ENCODE peak calls at places on chromosomes 2 and 18, in six cellular contexts. G is HCT116, A is sigmoid colon, S is endothelial cell of umbilical vein, V is GM12891, L is vagina. C is an unnamed sample.
A peak's percentile ranks its signal among the peaks of the same experiment; 100 is the strongest.

GRCh38 chr2:119702918-119703401 is 24.0 kb downstream of the TMEM177 start:
- DNase-seq in G (peak; percentile 58), A (peak; percentile 83), S (peak; percentile 67), V (peak; percentile 76), L (no peak), C (peak; percentile 73)

GRCh38 chr2:103738108-103738507 is 976.3 kb downstream of the TMEM182 start:
- DNase-seq in G (no peak), A (no peak), S (no peak), V (no peak), L (no peak), C (no peak)

GRCh38 chr2:222722327-222722946 is 51.0 kb downstream of the MOGAT1 start:
- DNase-seq in G (no peak), A (no peak), S (peak; percentile 56), V (no peak), L (no peak), C (peak; percentile 23)

GRCh38 chr2:36966370-36967235 is at the start of gene STRN:
- DNase-seq in G (peak; percentile 76), A (peak; percentile 97), S (peak; percentile 97), V (peak; percentile 95), L (peak; percentile 97), C (peak; percentile 93)

GRCh38 chr2:72605836-72606442 is 219.9 kb downstream of the EXOC6B start:
- DNase-seq in G (no peak), A (no peak), S (peak; percentile 43), V (no peak), L (no peak), C (no peak)

GRCh38 chr2:225534697-225535096 is 135.2 kb downstream of the NYAP2 start:
- DNase-seq in G (no peak), A (no peak), S (no peak), V (no peak), L (no peak), C (no peak)

GRCh38 chr2:63078852-63079606 is 28.4 kb downstream of the OTX1 start:
- DNase-seq in G (peak; percentile 23), A (no peak), S (peak; percentile 6), V (peak; percentile 2), L (no peak), C (no peak)

GRCh38 chr18:56992777-56993176 is 154.1 kb upstream of the BOD1L2 start:
- DNase-seq in G (no peak), A (no peak), S (no peak), V (no peak), L (no peak), C (no peak)

GRCh38 chr2:61460168-61460567 is 10.7 kb downstream of the USP34 start:
- DNase-seq in G (no peak), A (no peak), S (peak; percentile 82), V (no peak), L (no peak), C (no peak)

GRCh38 chr2:30645745-30646119 is 161.5 kb downstream of the CAPN13 start:
- DNase-seq in G (no peak), A (no peak), S (no peak), V (no peak), L (no peak), C (no peak)

GRCh38 chr2:30652271-30652910 is 154.9 kb downstream of the CAPN13 start:
- DNase-seq in G (no peak), A (no peak), S (no peak), V (no peak), L (no peak), C (no peak)

GRCh38 chr2:30649828-30650227 is 157.4 kb downstream of the CAPN13 start:
- DNase-seq in G (no peak), A (no peak), S (no peak), V (no peak), L (peak; percentile 93), C (no peak)

GRCh38 chr2:30647752-30648442 is 159.3 kb downstream of the CAPN13 start:
- DNase-seq in G (no peak), A (no peak), S (no peak), V (no peak), L (peak; percentile 91), C (no peak)

DNA sequence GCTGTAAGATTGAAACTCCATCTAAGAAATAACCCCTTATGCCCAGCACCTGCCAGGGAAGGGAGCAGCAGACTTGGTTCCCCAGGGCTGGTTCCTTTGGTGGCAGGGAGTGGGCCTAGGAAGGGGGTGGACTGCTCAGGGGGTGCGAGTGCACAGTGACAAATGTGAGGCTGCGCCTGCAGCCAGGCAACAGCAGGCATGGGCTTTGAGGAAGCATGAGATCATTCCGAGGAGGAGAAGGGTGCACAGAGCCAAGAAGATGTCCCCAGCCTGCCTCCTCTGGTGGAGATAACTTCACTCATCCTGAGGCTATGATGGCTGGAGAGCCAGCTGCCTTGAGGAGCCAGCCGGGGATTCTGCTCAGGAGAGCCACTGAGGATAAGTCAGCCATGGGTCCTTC is 158.0 kb downstream of the CAPN13 start:
- DNase-seq in G (no peak), A (no peak), S (no peak), V (no peak), L (peak; percentile 93), C (no peak)
- TF ChIP-seq POLR2AphosphoS5 in G (no peak), A (no peak), S (no peak), V (no peak), L (no peak), C (no peak)

DNA sequence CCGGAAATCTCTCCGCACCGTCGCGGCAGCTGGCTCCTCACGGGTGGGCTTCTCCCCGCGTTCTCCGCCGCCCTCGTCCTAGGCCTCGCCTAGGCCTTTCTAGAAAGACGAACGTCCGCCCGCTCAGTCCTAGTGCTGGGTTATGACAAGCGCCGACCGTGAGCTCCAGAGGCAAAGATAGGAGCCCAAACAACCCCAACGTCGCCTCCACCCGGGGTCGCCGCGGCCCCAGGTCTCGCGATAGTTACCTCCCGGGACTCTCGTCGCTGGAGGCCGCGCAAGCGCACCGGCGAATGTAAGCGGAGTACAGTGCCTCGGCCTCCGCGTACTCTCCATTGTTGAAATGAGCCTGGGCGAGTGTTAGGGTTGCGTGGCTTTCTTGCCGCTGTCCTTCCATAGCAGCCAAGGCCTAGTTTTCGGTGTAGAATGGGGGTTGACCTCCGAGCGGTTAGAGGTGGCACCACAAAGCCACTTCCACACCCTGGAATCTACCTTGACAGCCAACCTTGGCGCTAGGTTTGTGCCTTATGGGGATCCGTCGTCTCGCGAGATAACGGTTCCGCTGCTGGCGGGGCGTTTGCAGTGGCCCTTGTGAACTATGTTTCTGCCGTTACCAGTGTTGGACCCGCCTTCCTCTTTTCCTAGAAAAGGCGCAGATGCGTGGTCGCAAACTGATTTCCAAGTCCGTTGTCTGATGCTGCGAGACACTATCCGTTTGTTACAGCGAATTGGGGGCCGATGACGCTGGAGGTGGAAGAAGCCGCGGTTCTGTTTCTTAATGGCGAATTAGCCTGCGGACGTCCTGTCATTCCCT is at the start of gene TTC32:
- DNase-seq in G (peak; percentile 93), A (peak; percentile 97), S (peak; percentile 97), V (peak; percentile 64), L (peak; percentile 96), C (peak; percentile 73)
- TF ChIP-seq POLR2A in G (peak; percentile 88), A (peak; percentile 82), S (peak; percentile 89), V (peak; percentile 91), L (no peak), C (peak; percentile 95)

DNA sequence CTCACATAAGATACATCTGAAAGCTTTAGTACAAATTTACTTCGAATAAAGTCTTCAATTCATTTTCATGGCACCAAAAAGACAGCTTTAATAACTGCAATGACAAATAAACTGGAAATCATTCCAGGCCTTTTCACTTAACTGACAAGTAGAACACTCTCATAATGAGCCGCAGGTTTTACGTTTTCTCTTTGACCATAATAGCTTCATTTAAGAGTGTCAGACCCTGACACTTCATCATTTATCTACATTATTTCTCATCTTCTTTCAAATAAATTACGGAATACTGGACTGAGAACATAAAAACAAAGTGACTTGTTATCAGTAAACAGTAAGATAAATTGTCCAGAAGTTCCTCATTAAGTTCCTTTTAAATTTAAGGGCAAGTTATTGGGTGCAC is 1252.9 kb upstream of the ACVR2A start:
- DNase-seq in G (no peak), A (no peak), S (no peak), V (no peak), L (no peak), C (no peak)
- TF ChIP-seq POLR2AphosphoS5 in G (no peak), A (no peak), S (no peak), V (no peak), L (no peak), C (no peak)

GRCh38 chr2:200762127-200762526 is 49.6 kb upstream of the BZW1 start:
- DNase-seq in G (no peak), A (no peak), S (no peak), V (no peak), L (peak; percentile 74), C (no peak)

GRCh38 chr2:200763422-200763821 is 48.3 kb upstream of the BZW1 start:
- DNase-seq in G (no peak), A (no peak), S (peak; percentile 72), V (no peak), L (no peak), C (no peak)

GRCh38 chr2:200767111-200767885 is 44.4 kb upstream of the BZW1 start:
- DNase-seq in G (no peak), A (no peak), S (no peak), V (no peak), L (no peak), C (no peak)

GRCh38 chr2:200765995-200766660 is 45.6 kb upstream of the BZW1 start:
- DNase-seq in G (peak; percentile 71), A (no peak), S (no peak), V (no peak), L (no peak), C (no peak)

GRCh38 chr2:200765139-200765951 is 46.4 kb upstream of the BZW1 start:
- DNase-seq in G (peak; percentile 88), A (no peak), S (peak; percentile 89), V (no peak), L (no peak), C (no peak)
- TF ChIP-seq POLR2A in G (no peak), A (no peak), S (no peak), V (no peak), L (no peak), C (no peak)

GRCh38 chr2:26846334-26846863 is 1.5 kb upstream of the DPYSL5 start:
- DNase-seq in G (peak; percentile 64), A (peak; percentile 82), S (peak; percentile 58), V (peak; percentile 71), L (no peak), C (peak; percentile 62)

GRCh38 chr2:26845021-26845420 is 2.9 kb upstream of the DPYSL5 start:
- DNase-seq in G (no peak), A (no peak), S (no peak), V (no peak), L (no peak), C (no peak)

GRCh38 chr2:26843041-26843440 is 4.9 kb upstream of the DPYSL5 start:
- DNase-seq in G (no peak), A (no peak), S (no peak), V (no peak), L (no peak), C (no peak)

GRCh38 chr2:26838121-26838906 is 9.6 kb upstream of the DPYSL5 start:
- DNase-seq in G (no peak), A (no peak), S (peak; percentile 27), V (no peak), L (no peak), C (no peak)

DNA sequence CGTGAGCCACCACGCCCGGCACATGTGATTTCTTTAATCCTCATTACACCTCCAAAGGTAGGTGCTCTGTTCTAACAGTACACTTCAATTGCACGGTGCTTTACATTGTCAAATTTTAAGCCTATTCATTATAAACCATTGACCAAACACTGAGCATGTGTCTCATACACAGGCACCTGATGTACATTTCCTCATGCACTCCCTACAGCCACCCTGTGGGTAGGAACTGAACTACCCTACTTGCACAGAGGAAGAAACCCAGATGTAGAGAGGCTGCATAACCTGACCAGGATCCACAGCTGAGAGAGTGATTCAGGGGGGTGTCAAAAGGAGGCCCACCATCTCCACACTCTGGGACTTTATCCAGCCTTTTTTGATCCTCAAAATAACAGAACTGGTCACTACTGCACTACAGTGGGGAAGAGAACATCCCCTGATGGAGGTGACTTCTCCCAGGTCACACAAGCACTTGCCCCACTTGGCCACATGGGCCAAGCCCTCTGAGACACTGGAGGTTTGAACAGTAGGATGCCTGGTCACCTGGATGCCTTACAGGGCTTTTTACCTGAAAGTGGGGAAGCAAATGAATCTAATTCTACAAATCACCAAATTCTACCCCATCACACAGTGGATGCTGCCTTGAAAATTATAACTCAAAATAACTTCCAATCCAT is 6.9 kb upstream of the DPYSL5 start:
- DNase-seq in G (peak; percentile 15), A (no peak), S (no peak), V (no peak), L (no peak), C (no peak)
- TF ChIP-seq POLR2AphosphoS5 in G (no peak), A (no peak), S (no peak), V (no peak), L (no peak), C (no peak)

C was measured in GM12892.